ENCODE peak calls at places on chromosomes 2 and 18, in six cellular contexts. T is stomach, E is SK-N-SH, L is ovary, O is psoas muscle, C is HCT116. H is an unnamed sample.

GRCh38 chr2:46780411-46780800 is 135.2 kb downstream of the MCFD2 start:
- DNase-seq in T (no peak), E (no peak), L (peak), O (no peak), C (no peak), H (no peak)

GRCh38 chr2:19357383-19358241 is 811 bp downstream of the OSR1 start:
- DNase-seq in T (peak), E (peak), L (peak), O (no peak), C (no peak), H (no peak)

GRCh38 chr2:228224410-228224809 is 42.9 kb upstream of the SPHKAP start:
- DNase-seq in T (no peak), E (no peak), L (no peak), O (no peak), C (no peak), H (no peak)

GRCh38 chr18:12377556-12378553 is 828 bp upstream of the AFG3L2 start:
- DNase-seq in T (no peak), E (no peak), L (no peak), O (no peak), C (no peak), H (no peak)

GRCh38 chr2:79876430-79876829 is 363.6 kb downstream of the CTNNA2 start:
- DNase-seq in T (no peak), E (peak), L (no peak), O (no peak), C (no peak), H (no peak)

GRCh38 chr2:172962824-172963223 is 112.8 kb upstream of the MAP3K20 start:
- DNase-seq in T (no peak), E (no peak), L (no peak), O (no peak), C (no peak), H (no peak)

GRCh38 chr2:74576151-74576755 is 21.7 kb downstream of the DOK1 start:
- DNase-seq in T (no peak), E (no peak), L (no peak), O (no peak), C (no peak), H (no peak)

GRCh38 chr2:182447843-182448242 is 21.0 kb upstream of the PDE1A start:
- DNase-seq in T (no peak), E (no peak), L (no peak), O (no peak), C (no peak), H (no peak)

GRCh38 chr2:119888673-119889072 is 124.2 kb upstream of the EPB41L5 start:
- DNase-seq in T (no peak), E (no peak), L (no peak), O (no peak), C (no peak), H (no peak)

GRCh38 chr2:184444217-184444616 is 154.1 kb upstream of the ZNF804A start:
- DNase-seq in T (no peak), E (no peak), L (no peak), O (no peak), C (no peak), H (no peak)

GRCh38 chr2:110768591-110768990 is 36.2 kb downstream of the ACOXL start:
- DNase-seq in T (no peak), E (no peak), L (no peak), O (no peak), C (no peak), H (no peak)

GRCh38 chr2:161625314-161625919 is 1.2 kb downstream of the SLC4A10 start:
- DNase-seq in T (no peak), E (no peak), L (no peak), O (no peak), C (no peak), H (no peak)

GRCh38 chr18:2139676-2140075 is 431.6 kb downstream of the METTL4 start:
- DNase-seq in T (no peak), E (no peak), L (no peak), O (no peak), C (no peak), H (no peak)

GRCh38 chr2:133039531-133039930 is 369.5 kb upstream of the LYPD1 start:
- DNase-seq in T (no peak), E (no peak), L (no peak), O (no peak), C (no peak), H (no peak)

DNA sequence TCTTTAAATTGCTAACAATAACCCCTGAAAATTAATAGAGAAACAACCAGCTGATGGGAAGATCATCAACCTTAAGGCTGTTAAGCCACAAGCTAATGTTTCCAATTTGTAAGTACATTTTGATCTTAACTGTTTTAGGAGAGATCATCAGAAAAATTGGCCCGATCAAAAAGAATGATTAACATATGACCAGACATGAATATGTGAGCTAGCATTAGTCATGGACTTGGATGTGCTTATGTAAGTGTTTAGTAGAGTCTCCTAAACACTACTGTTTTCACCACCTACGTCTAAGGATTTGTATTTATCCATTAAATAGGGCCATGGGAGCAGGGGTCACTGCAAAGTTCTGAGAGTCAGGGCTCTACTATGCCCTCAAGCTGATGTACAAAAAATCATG is 4.3 kb downstream of the LMAN1 start:
- DNase-seq in T (no peak), E (no peak), L (no peak), O (no peak), C (no peak), H (no peak)
- H3K4me3 ChIP-seq in T (no peak), E (no peak), L (no peak), O (no peak), C (no peak), H (no peak)

DNA sequence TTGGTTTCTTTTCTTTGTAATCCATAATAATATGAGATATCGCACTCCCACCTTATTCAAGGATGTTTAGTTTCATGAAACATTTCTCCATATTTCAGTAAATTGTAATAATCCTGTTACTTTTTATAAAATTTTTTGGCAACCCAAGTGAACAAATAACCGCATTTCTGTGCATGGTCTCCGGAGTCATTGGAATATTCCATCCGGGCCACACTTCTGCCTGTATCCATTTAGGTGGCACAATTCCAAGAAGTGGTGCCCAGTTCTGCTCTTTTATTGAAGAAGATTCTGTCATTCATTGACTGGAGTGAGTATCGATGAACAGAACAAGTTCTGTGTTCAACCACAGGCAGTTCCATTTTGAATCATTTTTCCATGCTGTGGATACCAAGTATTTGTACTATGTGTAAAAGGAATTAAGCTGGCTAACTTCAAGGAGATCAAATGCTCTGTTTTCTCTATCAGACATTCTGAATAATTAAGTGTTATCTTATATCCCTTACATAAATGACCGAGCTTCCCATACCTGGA is 26.6 kb upstream of the ICOS start:
- DNase-seq in T (no peak), E (no peak), L (no peak), O (no peak), C (no peak), H (no peak)
- H3K4me3 ChIP-seq in T (peak), E (no peak), L (no peak), O (peak), C (no peak), H (no peak)

GRCh38 chr2:242085941-242086621 is 216.6 kb downstream of the RTP5 start:
- DNase-seq in T (peak), E (no peak), L (no peak), O (no peak), C (no peak), H (peak)
- H3K4me3 ChIP-seq in T (peak), E (no peak), L (no peak), O (no peak), C (no peak), H (peak)

DNA sequence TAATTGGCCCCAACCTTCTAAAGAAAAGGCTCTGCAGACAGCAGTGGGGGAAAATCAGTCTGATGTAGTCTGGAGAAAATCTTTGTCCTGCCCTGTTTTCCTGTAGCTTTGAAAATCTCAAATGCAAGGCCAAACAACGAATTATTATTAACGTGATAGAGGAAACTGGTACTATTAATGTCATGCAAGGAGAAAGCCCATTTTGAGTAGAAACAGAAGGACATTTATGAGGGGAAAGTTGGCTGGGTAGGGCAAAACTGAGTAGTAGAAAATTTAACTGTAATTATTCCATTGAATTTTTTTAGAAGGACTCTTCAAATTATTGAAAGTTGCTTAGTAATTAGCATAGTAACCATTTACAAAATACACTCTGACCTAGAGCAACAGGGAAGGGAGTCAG is 98.8 kb downstream of the FMNL2 start:
- DNase-seq in T (no peak), E (no peak), L (no peak), O (no peak), C (no peak), H (no peak)
- H3K4me3 ChIP-seq in T (no peak), E (no peak), L (no peak), O (no peak), C (no peak), H (no peak)

DNA sequence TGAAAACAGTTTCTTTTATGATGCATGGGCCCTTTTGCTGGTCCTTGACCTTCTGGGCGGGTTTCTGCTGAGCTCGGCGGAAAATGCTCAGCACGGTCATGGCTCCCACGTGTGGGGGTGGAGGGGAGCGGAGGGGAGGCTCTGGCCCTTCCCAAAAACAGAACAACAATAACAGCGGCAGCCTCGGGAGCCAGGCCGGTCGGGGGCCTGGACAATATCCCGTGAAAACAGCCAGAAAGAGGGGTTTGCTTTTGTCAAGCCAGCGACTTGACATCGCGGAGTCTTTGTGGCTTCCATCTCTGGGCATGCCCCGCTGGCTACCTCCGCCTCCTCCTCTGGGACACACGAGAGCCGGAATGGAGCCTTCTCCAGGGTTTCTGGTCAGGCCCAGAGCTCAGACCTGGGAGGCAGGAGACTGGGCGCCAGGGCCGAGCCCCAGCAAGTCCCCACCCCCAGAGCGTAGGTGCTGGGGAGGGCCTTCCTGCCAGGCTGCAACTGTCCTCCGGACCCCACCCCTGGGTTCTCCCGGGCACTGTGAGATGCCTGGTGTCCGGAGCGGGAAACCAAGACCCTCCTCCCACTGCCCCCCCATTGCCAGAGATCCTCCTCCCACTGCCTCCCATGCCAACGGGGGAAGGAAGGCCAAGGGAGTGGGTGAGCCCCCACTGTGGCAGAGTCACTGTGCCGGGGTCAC is 35.9 kb upstream of the SNED1 start:
- DNase-seq in T (peak), E (peak), L (peak), O (no peak), C (no peak), H (peak)
- H3K4me3 ChIP-seq in T (no peak), E (no peak), L (no peak), O (no peak), C (no peak), H (no peak)